ENCODE peak calls at places on chromosome 10, in five cellular contexts. W is stimulated activated CD8-positive, alpha-beta memory T cell treated with anti-CD3 and anti-CD28 coated beads, Interleukin-15, amount 100 ng/mL, for 24 hours; Z is mesenchymal stem cell; S is stimulated activated CD4-positive, alpha-beta T cell treated with anti-CD3 and anti-CD28 coated beads, Interleukin-1b, Interleukin-23, amount 100 ng/mL, for 24 hours; H is RCC 7860. A is an unnamed sample.
A peak's percentile ranks its signal among the peaks of the same experiment; 100 is the strongest.

GRCh38 chr10:113399051-113399450 is 153.8 kb upstream of the HABP2 start:
- DNase-seq in W (no peak), Z (peak; percentile 17), S (no peak), H (no peak), A (no peak)

GRCh38 chr10:66234872-66235271 is 691.0 kb upstream of the LRRTM3 start:
- DNase-seq in W (no peak), Z (no peak), S (no peak), H (no peak), A (no peak)

GRCh38 chr10:132862485-132863420 is 76.8 kb upstream of the NKX6-2 start:
- DNase-seq in W (no peak), Z (no peak), S (no peak), H (no peak), A (no peak)

GRCh38 chr10:45235823-45236222 is 79.6 kb downstream of the OR13A1 start:
- DNase-seq in W (no peak), Z (no peak), S (no peak), H (no peak), A (no peak)

GRCh38 chr10:96407560-96408069 is 48.8 kb upstream of the OPALIN start:
- DNase-seq in W (no peak), Z (no peak), S (no peak), H (no peak), A (no peak)

GRCh38 chr10:123970927-123971286 is 79.3 kb upstream of the CPXM2 start:
- DNase-seq in W (no peak), Z (no peak), S (no peak), H (no peak), A (no peak)

GRCh38 chr10:58698777-58699356 is 186.2 kb downstream of the BICC1 start:
- DNase-seq in W (no peak), Z (no peak), S (no peak), H (no peak), A (no peak)

GRCh38 chr10:24694086-24694485 is 29.6 kb downstream of the ARHGAP21 start:
- DNase-seq in W (no peak), Z (peak; percentile 67), S (no peak), H (no peak), A (no peak)

GRCh38 chr10:86121200-86121599 is 245.4 kb downstream of the GRID1 start:
- DNase-seq in W (no peak), Z (no peak), S (no peak), H (no peak), A (no peak)

GRCh38 chr10:119197921-119198320 is 9.4 kb upstream of the GRK5 start:
- DNase-seq in W (no peak), Z (peak; percentile 83), S (no peak), H (no peak), A (no peak)

GRCh38 chr10:19706904-19707303 is 109.3 kb upstream of the PLXDC2 start:
- DNase-seq in W (no peak), Z (no peak), S (no peak), H (no peak), A (no peak)

GRCh38 chr10:58438986-58439385 is 53.8 kb downstream of the TFAM start:
- DNase-seq in W (no peak), Z (no peak), S (no peak), H (no peak), A (no peak)

GRCh38 chr10:11901036-11901301 is 77.8 kb downstream of the PROSER2 start:
- DNase-seq in W (no peak), Z (no peak), S (no peak), H (no peak), A (no peak)

GRCh38 chr10:131177431-131178327 is 133.8 kb downstream of the TCERG1L start:
- DNase-seq in W (no peak), Z (no peak), S (no peak), H (no peak), A (no peak)

GRCh38 chr10:67818323-67818722 is 19.7 kb downstream of the DNAJC12 start:
- DNase-seq in W (no peak), Z (peak; percentile 20), S (no peak), H (peak; percentile 98), A (no peak)

GRCh38 chr10:97321032-97321806 is 2.1 kb downstream of the FRAT1 start:
- DNase-seq in W (no peak), Z (no peak), S (no peak), H (no peak), A (no peak)

GRCh38 chr10:24552346-24553016 is 171.2 kb downstream of the ARHGAP21 start:
- DNase-seq in W (no peak), Z (no peak), S (no peak), H (no peak), A (peak; percentile 12)

GRCh38 chr10:48253970-48254657 is 20.4 kb downstream of the FRMPD2 start:
- DNase-seq in W (no peak), Z (peak; percentile 30), S (no peak), H (peak; percentile 94), A (no peak)

GRCh38 chr10:30359373-30360206 is 10.5 kb upstream of the MTPAP start:
- DNase-seq in W (peak; percentile 13), Z (peak; percentile 71), S (peak; percentile 44), H (peak; percentile 44), A (peak; percentile 37)

GRCh38 chr10:125159932-125160855 is at the start of gene CTBP2:
- DNase-seq in W (no peak), Z (peak; percentile 70), S (no peak), H (peak; percentile 54), A (no peak)

GRCh38 chr10:91690412-91690811 is 57.5 kb upstream of the PPP1R3C start:
- DNase-seq in W (no peak), Z (no peak), S (no peak), H (no peak), A (no peak)

GRCh38 chr10:13707156-13707881 is 120.6 kb downstream of the PRPF18 start:
- DNase-seq in W (no peak), Z (peak; percentile 90), S (no peak), H (no peak), A (no peak)

GRCh38 chr10:122468923-122469781 is 7.8 kb downstream of the HTRA1 start:
- DNase-seq in W (no peak), Z (peak; percentile 99), S (no peak), H (peak; percentile 97), A (no peak)

GRCh38 chr10:112183329-112184051 is at the start of gene GPAM:
- DNase-seq in W (peak; percentile 100), Z (peak; percentile 94), S (peak; percentile 98), H (peak; percentile 74), A (peak; percentile 85)

GRCh38 chr10:51918451-51918850 is 219.1 kb upstream of the CSTF2T start:
- DNase-seq in W (no peak), Z (no peak), S (no peak), H (no peak), A (no peak)

GRCh38 chr10:29804025-29804852 is 169.5 kb upstream of the SVIL start:
- DNase-seq in W (no peak), Z (peak; percentile 93), S (no peak), H (peak; percentile 94), A (no peak)

GRCh38 chr10:116664631-116665030 is 43.9 kb downstream of the PNLIPRP2 start:
- DNase-seq in W (no peak), Z (no peak), S (no peak), H (no peak), A (no peak)

GRCh38 chr10:118800920-118801319 is 46.1 kb upstream of the CACUL1 start:
- DNase-seq in W (no peak), Z (no peak), S (no peak), H (no peak), A (no peak)

GRCh38 chr10:121664671-121665070 is 66.4 kb upstream of the FGFR2 start:
- DNase-seq in W (no peak), Z (no peak), S (no peak), H (no peak), A (no peak)

A was measured in GM18507.